ENCODE peak calls at places on chromosomes 3 and 15, in eight cellular contexts. H is AG09309; O is fibroblast of the aortic adventitia; X is activated T-cell treated with anti-CD3 and anti-CD28 coated beads, Interleukin-2, amount 50 U/mL, for 4 hours; A is occipital lobe; V is endothelial cell; D is cardiac fibroblast; P is EL. J is an unnamed sample.

GRCh38 chr15:87038404-87038803 is 958.7 kb downstream of the AGBL1 start:
- DNase-seq in H (no peak), O (peak), X (no peak), A (no peak), V (peak), D (no peak), P (peak), J (no peak)

GRCh38 chr3:152365766-152366593 is 97.3 kb downstream of the MBNL1 start:
- DNase-seq in H (no peak), O (peak), X (no peak), A (no peak), V (no peak), D (peak), P (peak), J (no peak)

GRCh38 chr3:116864627-116864927 is 155.0 kb downstream of the TUSC7 start:
- DNase-seq in H (no peak), O (no peak), X (no peak), A (no peak), V (no peak), D (no peak), P (no peak), J (no peak)

GRCh38 chr3:162295323-162295983 is 798.8 kb downstream of the OTOL1 start:
- DNase-seq in H (peak), O (peak), X (no peak), A (no peak), V (no peak), D (peak), P (peak), J (no peak)

GRCh38 chr15:67164401-67164791 is 90.1 kb downstream of the AAGAB start:
- DNase-seq in H (no peak), O (peak), X (no peak), A (no peak), V (no peak), D (peak), P (no peak), J (no peak)

GRCh38 chr15:58459562-58459961 is 27.8 kb downstream of the LIPC start:
- DNase-seq in H (no peak), O (no peak), X (no peak), A (no peak), V (no peak), D (no peak), P (no peak), J (no peak)

GRCh38 chr3:189149203-189149602 is 22.6 kb upstream of the TPRG1 start:
- DNase-seq in H (no peak), O (no peak), X (no peak), A (no peak), V (no peak), D (no peak), P (no peak), J (no peak)

GRCh38 chr3:117645561-117646242 is 936.1 kb downstream of the TUSC7 start:
- DNase-seq in H (no peak), O (no peak), X (no peak), A (no peak), V (no peak), D (no peak), P (peak), J (no peak)

GRCh38 chr3:177168431-177168830 is 28.9 kb downstream of the TBL1XR1 start:
- DNase-seq in H (no peak), O (no peak), X (no peak), A (no peak), V (no peak), D (no peak), P (no peak), J (no peak)

GRCh38 chr15:56772868-56773639 is 39.7 kb upstream of the ZNF280D start:
- DNase-seq in H (no peak), O (no peak), X (no peak), A (no peak), V (no peak), D (no peak), P (peak), J (no peak)

GRCh38 chr15:47885921-47886320 is 168.6 kb downstream of the SEMA6D start:
- DNase-seq in H (peak), O (peak), X (no peak), A (no peak), V (no peak), D (peak), P (peak), J (no peak)

GRCh38 chr3:143216709-143217182 is 97.2 kb downstream of the CHST2 start:
- DNase-seq in H (no peak), O (peak), X (no peak), A (no peak), V (no peak), D (peak), P (no peak), J (no peak)

GRCh38 chr3:111227216-111227615 is 155.6 kb downstream of the NECTIN3 start:
- DNase-seq in H (peak), O (peak), X (no peak), A (no peak), V (no peak), D (peak), P (peak), J (no peak)

GRCh38 chr3:37861540-37862051 is at the start of gene CTDSPL:
- DNase-seq in H (no peak), O (peak), X (no peak), A (no peak), V (peak), D (peak), P (peak), J (peak)

GRCh38 chr3:65752636-65753035 is 286.1 kb downstream of the MAGI1 start:
- DNase-seq in H (no peak), O (no peak), X (no peak), A (no peak), V (no peak), D (no peak), P (no peak), J (no peak)

GRCh38 chr3:126677862-126678549 is 23.1 kb upstream of the TXNRD3 start:
- DNase-seq in H (no peak), O (no peak), X (no peak), A (no peak), V (no peak), D (no peak), P (no peak), J (no peak)

GRCh38 chr3:13141183-13141582 is 68.0 kb upstream of the IQSEC1 start:
- DNase-seq in H (no peak), O (no peak), X (no peak), A (no peak), V (no peak), D (no peak), P (no peak), J (no peak)

GRCh38 chr3:115418583-115418982 is 204.7 kb upstream of the GAP43 start:
- DNase-seq in H (no peak), O (no peak), X (no peak), A (no peak), V (peak), D (no peak), P (no peak), J (no peak)

GRCh38 chr15:88861621-88862020 is 33.7 kb downstream of the HAPLN3 start:
- DNase-seq in H (no peak), O (no peak), X (no peak), A (no peak), V (no peak), D (no peak), P (no peak), J (no peak)

GRCh38 chr3:119676771-119677640 is at the start of gene COX17:
- DNase-seq in H (peak), O (peak), X (peak), A (peak), V (peak), D (peak), P (peak), J (peak)

J was measured in uterus.